ENCODE peak calls at places on chromosomes 6 and 20, in five cellular contexts. A is tibial artery, N is IMR-90, R is GM12865, T is mucosa of descending colon. W is an unnamed sample.

GRCh38 chr20:45538209-45538798 is 978 bp downstream of the WFDC6 start:
- DNase-seq in A (no peak), N (no peak), R (no peak), T (no peak), W (no peak)

GRCh38 chr6:79421707-79422484 is 115.3 kb downstream of the LCA5 start:
- DNase-seq in A (no peak), N (peak), R (peak), T (no peak), W (peak)

GRCh38 chr20:19176483-19176882 is 36.0 kb upstream of the SLC24A3 start:
- DNase-seq in A (no peak), N (no peak), R (peak), T (no peak), W (no peak)

GRCh38 chr20:41956316-41957050 is 338.3 kb upstream of the CHD6 start:
- DNase-seq in A (no peak), N (no peak), R (peak), T (no peak), W (peak)

GRCh38 chr6:6736753-6737654 is 148.5 kb downstream of the LY86 start:
- DNase-seq in A (peak), N (no peak), R (no peak), T (peak), W (peak)

GRCh38 chr20:25050082-25050481 is 7.9 kb downstream of the ACSS1 start:
- DNase-seq in A (no peak), N (no peak), R (no peak), T (no peak), W (no peak)

GRCh38 chr20:46010491-46011405 is 2.0 kb downstream of the MMP9 start:
- DNase-seq in A (no peak), N (peak), R (no peak), T (peak), W (no peak)

GRCh38 chr20:35172434-35172806 is 548 bp downstream of the PROCR start:
- DNase-seq in A (no peak), N (no peak), R (no peak), T (no peak), W (no peak)

GRCh38 chr6:120005292-120005976 is 655.9 kb upstream of the MAN1A1 start:
- DNase-seq in A (no peak), N (no peak), R (peak), T (no peak), W (peak)

GRCh38 chr6:37783831-37784584 is 35.5 kb upstream of the ZFAND3 start:
- DNase-seq in A (peak), N (no peak), R (no peak), T (no peak), W (peak)

GRCh38 chr6:167676000-167676665 is 150.6 kb upstream of the AFDN start:
- DNase-seq in A (no peak), N (no peak), R (no peak), T (peak), W (peak)

GRCh38 chr6:32092760-32093497 is 16.2 kb downstream of the TNXB start:
- DNase-seq in A (peak), N (peak), R (no peak), T (peak), W (peak)

GRCh38 chr6:165707067-165707853 is 44.2 kb upstream of the PDE10A start:
- DNase-seq in A (no peak), N (no peak), R (no peak), T (no peak), W (no peak)

GRCh38 chr6:24893342-24893850 is 42.4 kb downstream of the RIPOR2 start:
- DNase-seq in A (no peak), N (no peak), R (no peak), T (no peak), W (no peak)

GRCh38 chr6:24891004-24891403 is 44.8 kb downstream of the RIPOR2 start:
- DNase-seq in A (no peak), N (no peak), R (no peak), T (no peak), W (peak)

GRCh38 chr6:24890471-24890870 is 45.3 kb downstream of the RIPOR2 start:
- DNase-seq in A (no peak), N (no peak), R (no peak), T (no peak), W (no peak)

GRCh38 chr6:24887520-24887919 is 48.2 kb downstream of the RIPOR2 start:
- DNase-seq in A (no peak), N (no peak), R (no peak), T (no peak), W (no peak)

DNA sequence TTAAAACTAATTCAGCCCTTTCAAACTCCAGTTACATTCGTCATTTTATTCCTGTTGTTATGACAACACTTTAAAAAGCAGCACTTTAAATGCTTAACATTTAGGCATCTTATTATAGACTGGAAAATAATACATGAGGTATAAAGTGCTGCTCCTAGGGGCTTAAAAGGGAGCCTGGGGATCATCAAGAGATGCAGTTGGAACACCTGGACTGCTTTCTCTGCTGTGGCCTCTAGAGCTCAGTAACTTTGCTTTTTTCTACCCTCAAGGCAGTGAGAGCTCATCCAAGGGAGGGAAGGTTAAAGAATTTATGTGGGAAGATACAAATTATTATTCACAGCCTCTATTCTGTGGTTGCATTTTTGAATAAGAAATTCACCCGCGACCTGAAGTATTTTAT is 46.8 kb downstream of the RIPOR2 start:
- DNase-seq in A (no peak), N (no peak), R (no peak), T (no peak), W (no peak)
- H3K4me3 ChIP-seq in A (no peak), N (no peak), R (no peak), T (no peak), W (no peak)

GRCh38 chr20:433300-433975 is 25.3 kb downstream of the RBCK1 start:
- DNase-seq in A (no peak), N (no peak), R (peak), T (no peak), W (no peak)
- H3K4me3 ChIP-seq in A (no peak), N (no peak), R (peak), T (no peak), W (no peak)

GRCh38 chr6:56839533-56840183 is 115.2 kb upstream of the BEND6 start:
- DNase-seq in A (no peak), N (no peak), R (no peak), T (no peak), W (no peak)
- H3K4me3 ChIP-seq in A (no peak), N (no peak), R (peak), T (no peak), W (no peak)

GRCh38 chr6:42724825-42725224 is 2.4 kb upstream of the PRPH2 start:
- DNase-seq in A (no peak), N (no peak), R (no peak), T (no peak), W (no peak)

GRCh38 chr6:42727084-42727601 is 4.7 kb upstream of the PRPH2 start:
- DNase-seq in A (no peak), N (peak), R (peak), T (peak), W (no peak)

GRCh38 chr6:42726485-42727083 is 4.2 kb upstream of the PRPH2 start:
- DNase-seq in A (peak), N (peak), R (peak), T (no peak), W (peak)

GRCh38 chr6:42727627-42728026 is 5.2 kb upstream of the PRPH2 start:
- DNase-seq in A (no peak), N (no peak), R (no peak), T (no peak), W (no peak)

GRCh38 chr6:42726026-42726425 is 3.6 kb upstream of the PRPH2 start:
- DNase-seq in A (no peak), N (no peak), R (no peak), T (no peak), W (no peak)
- H3K4me3 ChIP-seq in A (peak), N (peak), R (no peak), T (no peak), W (peak)

GRCh38 chr20:2536562-2536986 is at the start of gene TMC2:
- DNase-seq in A (no peak), N (no peak), R (no peak), T (no peak), W (no peak)

GRCh38 chr20:2537101-2537500 is 728 bp downstream of the TMC2 start:
- DNase-seq in A (no peak), N (no peak), R (no peak), T (no peak), W (no peak)

GRCh38 chr20:2535711-2536561 is 437 bp upstream of the TMC2 start:
- DNase-seq in A (no peak), N (no peak), R (no peak), T (no peak), W (no peak)

GRCh38 chr20:2528671-2529070 is 7.7 kb upstream of the TMC2 start:
- DNase-seq in A (no peak), N (no peak), R (no peak), T (no peak), W (no peak)

GRCh38 chr20:2533118-2533517 is 3.3 kb upstream of the TMC2 start:
- DNase-seq in A (no peak), N (no peak), R (no peak), T (no peak), W (no peak)
- H3K4me3 ChIP-seq in A (no peak), N (no peak), R (no peak), T (no peak), W (no peak)

GRCh38 chr6:161383951-161384350 is 110.1 kb upstream of the AGPAT4 start:
- DNase-seq in A (no peak), N (no peak), R (no peak), T (no peak), W (no peak)

GRCh38 chr6:161377116-161377515 is 103.3 kb upstream of the AGPAT4 start:
- DNase-seq in A (no peak), N (no peak), R (no peak), T (no peak), W (no peak)

GRCh38 chr6:161378115-161378514 is 104.3 kb upstream of the AGPAT4 start:
- DNase-seq in A (no peak), N (no peak), R (no peak), T (no peak), W (no peak)

GRCh38 chr6:161376367-161376766 is 102.5 kb upstream of the AGPAT4 start:
- DNase-seq in A (no peak), N (no peak), R (no peak), T (no peak), W (no peak)

DNA sequence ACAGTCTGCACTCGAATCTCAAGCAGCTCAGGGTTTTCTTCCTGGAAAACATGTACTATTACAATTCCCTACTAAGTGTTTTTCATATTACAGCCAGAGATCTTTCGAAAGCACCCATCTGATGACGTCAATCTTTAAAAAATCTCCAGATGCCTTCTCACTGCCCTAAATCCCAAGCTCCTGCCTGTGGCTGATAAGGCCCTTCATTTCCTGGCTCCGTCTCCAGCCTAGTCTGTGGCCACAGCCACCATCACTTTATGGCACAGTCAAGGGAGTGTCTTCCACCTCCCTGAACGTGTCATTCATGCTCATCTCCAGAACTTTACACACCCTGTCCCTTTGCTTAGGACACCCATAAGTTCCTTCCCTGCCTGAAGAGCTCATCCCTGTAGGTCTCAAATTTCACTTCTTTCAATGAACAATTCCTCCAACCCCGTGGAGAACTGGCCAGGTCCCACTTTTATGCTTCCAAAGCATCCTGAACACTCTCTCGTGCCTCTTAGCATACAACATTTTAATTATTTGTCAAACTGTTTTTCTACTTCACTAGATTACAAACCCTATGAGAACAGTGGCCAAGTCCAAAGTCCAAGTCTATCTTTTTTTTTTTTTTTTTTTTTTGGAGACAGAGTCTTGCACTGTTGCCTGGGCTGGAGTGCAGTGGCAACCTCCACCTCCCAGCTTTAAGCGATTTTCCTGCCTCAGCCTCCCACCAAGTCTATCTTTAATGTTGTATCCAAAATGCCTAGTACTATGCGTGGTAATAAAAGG is 106.2 kb upstream of the AGPAT4 start:
- DNase-seq in A (no peak), N (peak), R (no peak), T (no peak), W (peak)
- H3K4me3 ChIP-seq in A (no peak), N (no peak), R (no peak), T (no peak), W (no peak)

GRCh38 chr6:8904754-8905153 is 469.4 kb upstream of the SLC35B3 start:
- DNase-seq in A (no peak), N (no peak), R (peak), T (no peak), W (no peak)
- H3K4me3 ChIP-seq in A (no peak), N (no peak), R (no peak), T (no peak), W (no peak)

DNA sequence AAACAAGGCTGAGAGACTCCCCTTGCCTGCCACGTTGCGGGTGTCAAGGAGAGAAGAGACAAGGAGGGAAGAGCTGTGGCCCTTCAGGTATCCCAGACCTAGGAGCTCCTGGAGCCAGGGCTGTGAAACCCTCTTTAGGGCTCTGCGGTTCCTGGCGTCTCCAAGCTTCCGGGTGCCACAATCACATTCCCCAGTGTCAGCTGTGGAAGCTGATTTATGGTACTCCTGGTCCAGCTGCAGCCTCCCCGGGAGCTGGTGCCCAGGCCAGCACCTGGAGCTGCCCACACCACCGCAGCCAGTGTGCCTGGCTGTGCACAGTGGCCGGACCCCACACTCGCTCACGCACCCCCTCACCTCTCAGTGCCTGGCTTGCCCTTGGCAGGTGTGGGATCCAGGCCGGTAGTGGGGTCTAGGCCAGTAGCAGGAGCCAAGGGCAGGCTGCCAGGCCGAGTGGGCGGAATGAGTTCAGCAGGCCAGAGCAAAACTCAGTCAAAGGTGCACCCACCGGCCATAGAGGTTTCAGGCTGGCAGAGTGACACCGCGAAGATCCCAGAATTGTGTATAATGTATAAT is 58.9 kb upstream of the L3MBTL3 start:
- DNase-seq in A (no peak), N (no peak), R (no peak), T (peak), W (no peak)
- H3K4me3 ChIP-seq in A (no peak), N (no peak), R (no peak), T (no peak), W (no peak)